ENCODE peak calls at places on chromosomes 4 and X, in six cellular contexts. J is left ventricle myocardium inferior, C is HFF-Myc, H is neural crest cell, K is WTC11, S is progenitor cell of endocrine pancreas. G is an unnamed sample.

GRCh38 chrX:133792198-133792953 is 193.0 kb downstream of the GPC3 start:
- DNase-seq in J (peak), C (peak), H (peak), K (peak), S (peak), G (no peak)

GRCh38 chr4:52015366-52015765 is 4.8 kb downstream of the LRRC66 start:
- DNase-seq in J (no peak), C (peak), H (no peak), K (no peak), S (no peak), G (no peak)

GRCh38 chr4:6235012-6235411 is 34.6 kb upstream of the WFS1 start:
- DNase-seq in J (no peak), C (no peak), H (no peak), K (no peak), S (no peak), G (no peak)

GRCh38 chrX:11557120-11557519 is 108.6 kb downstream of the ARHGAP6 start:
- DNase-seq in J (no peak), C (no peak), H (no peak), K (no peak), S (no peak), G (no peak)

GRCh38 chr4:16516796-16517413 is 290.6 kb upstream of the TAPT1 start:
- DNase-seq in J (no peak), C (peak), H (no peak), K (peak), S (no peak), G (peak)

GRCh38 chrX:120512627-120513026 is 43.5 kb upstream of the LAMP2 start:
- DNase-seq in J (no peak), C (no peak), H (no peak), K (no peak), S (no peak), G (no peak)

GRCh38 chr4:174538876-174539250 is 16.6 kb upstream of the HPGD start:
- DNase-seq in J (no peak), C (no peak), H (no peak), K (no peak), S (no peak), G (no peak)

GRCh38 chr4:35820026-35820425 is 424.3 kb downstream of the ARAP2 start:
- DNase-seq in J (no peak), C (no peak), H (no peak), K (no peak), S (no peak), G (no peak)

GRCh38 chr4:150240011-150240410 is 161.8 kb downstream of the DCLK2 start:
- DNase-seq in J (no peak), C (no peak), H (no peak), K (no peak), S (no peak), G (no peak)

GRCh38 chr4:110196871-110197420 is 1.5 kb downstream of the ELOVL6 start:
- DNase-seq in J (no peak), C (no peak), H (peak), K (peak), S (no peak), G (no peak)

GRCh38 chrX:20355187-20355586 is 88.5 kb upstream of the RPS6KA3 start:
- DNase-seq in J (no peak), C (no peak), H (no peak), K (no peak), S (no peak), G (no peak)

GRCh38 chr4:134078230-134078914 is 123.2 kb downstream of the PABPC4L start:
- DNase-seq in J (no peak), C (no peak), H (no peak), K (no peak), S (no peak), G (no peak)

GRCh38 chrX:76014321-76014720 is 158.5 kb upstream of the PBDC1 start:
- DNase-seq in J (no peak), C (no peak), H (no peak), K (no peak), S (no peak), G (no peak)

GRCh38 chrX:147901476-147902126 is 10.1 kb upstream of the FMR1 start:
- DNase-seq in J (no peak), C (no peak), H (no peak), K (no peak), S (no peak), G (no peak)

GRCh38 chr4:13306356-13306755 is 177.8 kb downstream of the RAB28 start:
- DNase-seq in J (no peak), C (no peak), H (no peak), K (no peak), S (no peak), G (no peak)

GRCh38 chrX:140299411-140299810 is 205.5 kb downstream of the SOX3 start:
- DNase-seq in J (no peak), C (no peak), H (no peak), K (no peak), S (no peak), G (no peak)

GRCh38 chr4:74997942-74998341 is 65.0 kb downstream of the PARM1 start:
- DNase-seq in J (no peak), C (no peak), H (no peak), K (no peak), S (no peak), G (no peak)

GRCh38 chr4:38867478-38868054 is at the start of gene FAM114A1:
- DNase-seq in J (peak), C (no peak), H (peak), K (peak), S (peak), G (no peak)

GRCh38 chr4:74886490-74886889 is 46.4 kb upstream of the PARM1 start:
- DNase-seq in J (no peak), C (peak), H (no peak), K (no peak), S (no peak), G (peak)

GRCh38 chr4:147547314-147548056 is 66.6 kb downstream of the EDNRA start:
- DNase-seq in J (no peak), C (peak), H (no peak), K (no peak), S (no peak), G (no peak)

GRCh38 chrX:53984895-53985294 is 59.4 kb downstream of the PHF8 start:
- DNase-seq in J (no peak), C (no peak), H (no peak), K (no peak), S (no peak), G (no peak)

GRCh38 chr4:113446019-113446418 is 315.5 kb downstream of the CAMK2D start:
- DNase-seq in J (no peak), C (no peak), H (no peak), K (no peak), S (no peak), G (no peak)

GRCh38 chrX:40550069-40550468 is 30.7 kb upstream of the ATP6AP2 start:
- DNase-seq in J (no peak), C (no peak), H (no peak), K (no peak), S (no peak), G (no peak)

GRCh38 chrX:40546870-40547269 is 33.9 kb upstream of the ATP6AP2 start:
- DNase-seq in J (no peak), C (no peak), H (no peak), K (no peak), S (no peak), G (no peak)

GRCh38 chrX:40558590-40558989 is 22.2 kb upstream of the ATP6AP2 start:
- DNase-seq in J (no peak), C (no peak), H (no peak), K (no peak), S (no peak), G (no peak)

DNA sequence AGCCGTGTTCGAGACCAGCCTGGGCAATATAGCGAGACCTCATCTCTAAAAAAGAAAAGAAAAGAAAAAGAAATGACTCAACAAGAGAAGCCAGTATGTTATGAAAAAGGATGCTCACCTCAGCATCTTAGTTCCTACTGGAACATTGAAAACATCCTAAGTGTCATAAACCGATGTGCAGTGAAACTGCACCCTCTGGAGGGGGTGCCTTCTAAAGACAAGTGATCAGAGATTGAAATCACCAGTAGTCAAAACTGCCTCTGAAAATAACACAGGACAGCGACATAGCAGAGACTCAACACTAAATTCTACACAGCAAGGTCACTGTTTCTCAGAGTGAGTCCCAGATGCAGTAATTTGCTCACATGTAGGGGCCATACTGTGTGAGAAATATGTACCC is 28.0 kb upstream of the ATP6AP2 start:
- DNase-seq in J (no peak), C (no peak), H (no peak), K (no peak), S (no peak), G (no peak)
- TF ChIP-seq CTCF in J (peak), C (peak), H (peak), K (no peak), S (no peak), G (no peak)

GRCh38 chr4:3207531-3208037 is 41.4 kb upstream of the MSANTD1 start:
- DNase-seq in J (no peak), C (no peak), H (no peak), K (no peak), S (no peak), G (no peak)
- TF ChIP-seq CTCF in J (no peak), C (no peak), H (peak), K (no peak), S (peak), G (no peak)

GRCh38 chr4:28225005-28225404 is 1364.4 kb downstream of the STIM2 start:
- DNase-seq in J (no peak), C (peak), H (no peak), K (peak), S (peak), G (no peak)
- TF ChIP-seq CTCF in J (no peak), C (peak), H (peak), K (peak), S (peak), G (peak)

GRCh38 chrX:64885850-64886249 is 90.4 kb downstream of the ZC4H2 start:
- DNase-seq in J (no peak), C (no peak), H (no peak), K (peak), S (no peak), G (no peak)
- TF ChIP-seq CTCF in J (peak), C (peak), H (peak), K (peak), S (peak), G (no peak)

GRCh38 chr4:8271821-8272220 is 2.3 kb downstream of the HTRA3 start:
- DNase-seq in J (no peak), C (no peak), H (no peak), K (no peak), S (no peak), G (no peak)
- TF ChIP-seq CTCF in J (no peak), C (no peak), H (no peak), K (no peak), S (no peak), G (no peak)